ENCODE peak calls at places on chromosomes 13 and 19, in six cellular contexts. One of them, this sample, is unnamed.

GRCh38 chr13:57672168-57672567 is 40.6 kb downstream of the PCDH17 start:
- DNase-seq in GM12878: no peak
- DNase-seq in endothelial cell of umbilical vein: no peak
- DNase-seq in NB4: no peak
- DNase-seq in HepG2: no peak
- DNase-seq in K562: no peak
- DNase-seq in this sample: no peak

GRCh38 chr19:14731200-14731599 is 41.4 kb downstream of the ZNF333 start:
- DNase-seq in GM12878: no peak
- DNase-seq in endothelial cell of umbilical vein: no peak
- DNase-seq in NB4: no peak
- DNase-seq in HepG2: peak; percentile 65
- DNase-seq in K562: peak; percentile 12
- DNase-seq in this sample: peak; percentile 37

GRCh38 chr19:13934785-13935109 is 3.5 kb downstream of the PODNL1 start:
- DNase-seq in GM12878: no peak
- DNase-seq in endothelial cell of umbilical vein: no peak
- DNase-seq in NB4: no peak
- DNase-seq in HepG2: no peak
- DNase-seq in K562: no peak
- DNase-seq in this sample: no peak

GRCh38 chr13:28094311-28094710 is 6.1 kb downstream of the FLT3 start:
- DNase-seq in GM12878: no peak
- DNase-seq in endothelial cell of umbilical vein: no peak
- DNase-seq in NB4: peak; percentile 79
- DNase-seq in HepG2: no peak
- DNase-seq in K562: no peak
- DNase-seq in this sample: no peak

GRCh38 chr19:54114340-54114826 is 1.1 kb downstream of the TFPT start:
- DNase-seq in GM12878: no peak
- DNase-seq in endothelial cell of umbilical vein: peak; percentile 31
- DNase-seq in NB4: peak; percentile 76
- DNase-seq in HepG2: no peak
- DNase-seq in K562: peak; percentile 21
- DNase-seq in this sample: no peak

GRCh38 chr19:19619849-19620210 is 1.3 kb upstream of the PBX4 start:
- DNase-seq in GM12878: no peak
- DNase-seq in endothelial cell of umbilical vein: no peak
- DNase-seq in NB4: no peak
- DNase-seq in HepG2: no peak
- DNase-seq in K562: no peak
- DNase-seq in this sample: no peak

GRCh38 chr19:46355234-46355990 is 8.5 kb downstream of the PPP5C start:
- DNase-seq in GM12878: no peak
- DNase-seq in endothelial cell of umbilical vein: no peak
- DNase-seq in NB4: no peak
- DNase-seq in HepG2: peak; percentile 83
- DNase-seq in K562: peak; percentile 66
- DNase-seq in this sample: peak; percentile 21

GRCh38 chr19:39671739-39672363 is 16.1 kb downstream of the LGALS16 start:
- DNase-seq in GM12878: no peak
- DNase-seq in endothelial cell of umbilical vein: peak; percentile 44
- DNase-seq in NB4: peak; percentile 52
- DNase-seq in HepG2: peak; percentile 60
- DNase-seq in K562: peak; percentile 58
- DNase-seq in this sample: peak; percentile 69

GRCh38 chr19:31438401-31439269 is 89.4 kb upstream of the TSHZ3 start:
- DNase-seq in GM12878: no peak
- DNase-seq in endothelial cell of umbilical vein: no peak
- DNase-seq in NB4: no peak
- DNase-seq in HepG2: no peak
- DNase-seq in K562: no peak
- DNase-seq in this sample: no peak

GRCh38 chr19:55344444-55344843 is 4.8 kb downstream of the KMT5C start:
- DNase-seq in GM12878: no peak
- DNase-seq in endothelial cell of umbilical vein: no peak
- DNase-seq in NB4: no peak
- DNase-seq in HepG2: no peak
- DNase-seq in K562: no peak
- DNase-seq in this sample: no peak

GRCh38 chr19:38721496-38721895 is 22.8 kb downstream of the CAPN12 start:
- DNase-seq in GM12878: no peak
- DNase-seq in endothelial cell of umbilical vein: no peak
- DNase-seq in NB4: no peak
- DNase-seq in HepG2: no peak
- DNase-seq in K562: no peak
- DNase-seq in this sample: no peak

GRCh38 chr13:25371608-25372274 is at the start of gene ATP8A2:
- DNase-seq in GM12878: no peak
- DNase-seq in endothelial cell of umbilical vein: no peak
- DNase-seq in NB4: no peak
- DNase-seq in HepG2: no peak
- DNase-seq in K562: peak; percentile 24
- DNase-seq in this sample: no peak

DNA sequence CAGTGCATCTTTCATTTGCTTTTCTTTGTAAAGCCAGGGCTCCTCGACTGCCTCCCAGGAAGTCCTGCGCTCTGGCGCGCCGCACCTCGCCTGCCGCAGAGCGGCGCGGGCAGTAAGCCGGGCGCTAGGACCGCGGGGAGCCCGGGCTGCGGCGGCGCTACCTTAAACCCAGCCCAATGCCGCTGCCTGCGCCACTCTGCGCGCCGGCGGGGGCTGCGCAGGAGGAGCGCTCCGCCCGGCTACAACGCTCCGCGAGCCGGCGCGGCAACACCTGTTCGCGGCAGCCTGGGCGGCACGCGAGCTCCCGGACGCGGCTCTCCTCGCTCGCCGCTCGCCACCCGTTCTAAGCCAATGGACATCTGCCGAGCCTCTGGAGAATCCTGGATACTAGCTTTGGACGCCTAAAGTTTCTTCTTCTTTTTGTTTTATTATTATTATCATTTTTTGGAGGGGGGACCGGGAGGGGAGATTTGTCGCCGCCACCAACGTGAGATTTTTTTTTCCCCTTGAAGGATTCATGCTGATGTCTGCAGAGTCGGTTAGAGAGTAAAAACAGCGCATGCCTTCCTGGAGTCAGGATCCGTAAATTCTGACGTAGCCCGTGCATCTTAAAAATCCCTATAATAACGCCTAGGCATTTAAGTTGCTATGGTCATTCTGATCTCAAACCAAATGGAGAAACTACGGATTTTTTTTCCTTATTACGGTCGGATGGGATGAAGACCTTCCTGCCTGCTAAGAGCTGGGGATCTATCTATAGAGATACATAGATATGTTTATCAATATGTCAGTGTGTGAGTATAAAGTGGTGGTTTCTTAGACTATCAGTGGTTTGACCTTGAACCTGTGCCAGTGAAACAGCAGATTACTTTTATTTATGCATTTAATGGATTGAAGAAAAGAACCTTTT is at the start of gene FGF9:
- DNase-seq in GM12878: peak; percentile 7
- DNase-seq in endothelial cell of umbilical vein: peak; percentile 54
- DNase-seq in NB4: peak; percentile 84
- DNase-seq in HepG2: peak; percentile 31
- DNase-seq in K562: peak; percentile 73
- DNase-seq in this sample: peak; percentile 69
- TF ChIP-seq MYC in GM12878: peak; percentile 39
- TF ChIP-seq MYC in endothelial cell of umbilical vein: no peak
- TF ChIP-seq MYC in NB4: peak; percentile 33
- TF ChIP-seq MYC in HepG2: no peak
- TF ChIP-seq MYC in K562: peak; percentile 13
- TF ChIP-seq MYC in this sample: no peak

GRCh38 chr13:82758056-82758455 is 1124.2 kb downstream of the SLITRK1 start:
- DNase-seq in GM12878: no peak
- DNase-seq in endothelial cell of umbilical vein: no peak
- DNase-seq in NB4: peak; percentile 40
- DNase-seq in HepG2: peak; percentile 15
- DNase-seq in K562: peak; percentile 0
- DNase-seq in this sample: no peak
- TF ChIP-seq MYC in GM12878: no peak
- TF ChIP-seq MYC in endothelial cell of umbilical vein: no peak
- TF ChIP-seq MYC in NB4: no peak
- TF ChIP-seq MYC in HepG2: no peak
- TF ChIP-seq MYC in K562: no peak
- TF ChIP-seq MYC in this sample: no peak

GRCh38 chr13:39108746-39109145 is 70.5 kb downstream of the NHLRC3 start:
- DNase-seq in GM12878: no peak
- DNase-seq in endothelial cell of umbilical vein: no peak
- DNase-seq in NB4: no peak
- DNase-seq in HepG2: no peak
- DNase-seq in K562: no peak
- DNase-seq in this sample: no peak

GRCh38 chr13:39102981-39103490 is 64.8 kb downstream of the NHLRC3 start:
- DNase-seq in GM12878: no peak
- DNase-seq in endothelial cell of umbilical vein: no peak
- DNase-seq in NB4: no peak
- DNase-seq in HepG2: no peak
- DNase-seq in K562: no peak
- DNase-seq in this sample: no peak

GRCh38 chr13:39106216-39106995 is 68.2 kb downstream of the NHLRC3 start:
- DNase-seq in GM12878: no peak
- DNase-seq in endothelial cell of umbilical vein: no peak
- DNase-seq in NB4: no peak
- DNase-seq in HepG2: peak; percentile 4
- DNase-seq in K562: no peak
- DNase-seq in this sample: no peak

GRCh38 chr13:39107484-39108040 is 69.3 kb downstream of the NHLRC3 start:
- DNase-seq in GM12878: no peak
- DNase-seq in endothelial cell of umbilical vein: no peak
- DNase-seq in NB4: no peak
- DNase-seq in HepG2: no peak
- DNase-seq in K562: no peak
- DNase-seq in this sample: no peak

GRCh38 chr13:39105110-39105509 is 66.9 kb downstream of the NHLRC3 start:
- DNase-seq in GM12878: no peak
- DNase-seq in endothelial cell of umbilical vein: peak; percentile 18
- DNase-seq in NB4: no peak
- DNase-seq in HepG2: no peak
- DNase-seq in K562: no peak
- DNase-seq in this sample: no peak
- TF ChIP-seq MYC in GM12878: no peak
- TF ChIP-seq MYC in endothelial cell of umbilical vein: no peak
- TF ChIP-seq MYC in NB4: no peak
- TF ChIP-seq MYC in HepG2: no peak
- TF ChIP-seq MYC in K562: no peak
- TF ChIP-seq MYC in this sample: no peak

GRCh38 chr19:50912727-50913716 is 1.8 kb upstream of the KLK4 start:
- DNase-seq in GM12878: no peak
- DNase-seq in endothelial cell of umbilical vein: no peak
- DNase-seq in NB4: no peak
- DNase-seq in HepG2: no peak
- DNase-seq in K562: no peak
- DNase-seq in this sample: no peak
- TF ChIP-seq MYC in GM12878: no peak
- TF ChIP-seq MYC in endothelial cell of umbilical vein: no peak
- TF ChIP-seq MYC in NB4: no peak
- TF ChIP-seq MYC in HepG2: no peak
- TF ChIP-seq MYC in K562: no peak
- TF ChIP-seq MYC in this sample: no peak

This sample was measured in A549.